ENCODE peak calls at places on chromosomes 5 and 9, in four cellular contexts. Q, E, K and S are unnamed samples.
A peak's percentile ranks its signal among the peaks of the same experiment; 100 is the strongest.

GRCh38 chr5:28269978-28270377 is 1231.6 kb upstream of the CDH9 start:
- DNase-seq in Q (no peak), E (no peak), K (no peak), S (no peak)

GRCh38 chr5:147417133-147417813 is 92.6 kb downstream of the DPYSL3 start:
- DNase-seq in Q (no peak), E (peak; percentile 62), K (no peak), S (no peak)

GRCh38 chr5:72566746-72567145 is 59.5 kb upstream of the ZNF366 start:
- DNase-seq in Q (no peak), E (no peak), K (no peak), S (no peak)

GRCh38 chr9:98811051-98811650 is 3.7 kb downstream of the GALNT12 start:
- DNase-seq in Q (no peak), E (no peak), K (no peak), S (no peak)

GRCh38 chr5:8557728-8558127 is 688.8 kb downstream of the MTRR start:
- DNase-seq in Q (no peak), E (no peak), K (no peak), S (no peak)

GRCh38 chr5:19555436-19555835 is 432.6 kb downstream of the CDH18 start:
- DNase-seq in Q (no peak), E (no peak), K (no peak), S (no peak)

GRCh38 chr5:145780961-145781360 is 54.2 kb downstream of the PRELID2 start:
- DNase-seq in Q (no peak), E (peak; percentile 17), K (no peak), S (no peak)

GRCh38 chr9:115164511-115164974 is 46.6 kb upstream of the TNC start:
- DNase-seq in Q (no peak), E (peak; percentile 95), K (no peak), S (peak; percentile 86)

GRCh38 chr9:94920439-94920951 is 194.0 kb downstream of the AOPEP start:
- DNase-seq in Q (no peak), E (no peak), K (no peak), S (peak; percentile 81)

GRCh38 chr5:82749453-82749852 is 327.7 kb downstream of the TMEM167A start:
- DNase-seq in Q (no peak), E (no peak), K (no peak), S (no peak)

GRCh38 chr5:56468278-56468677 is 235.1 kb upstream of the ANKRD55 start:
- DNase-seq in Q (no peak), E (no peak), K (no peak), S (peak; percentile 77)